ENCODE peak calls at places on chromosomes 12 and 14, in nine cellular contexts. Z is heart left ventricle, P is foreskin fibroblast, T is lung, V is thoracic aorta, G is left ventricle myocardium inferior, N is ovary, H is hepatocyte, W is choroid plexus epithelial cell. M is an unnamed sample.

GRCh38 chr14:55092326-55092725 is 36.7 kb upstream of the LGALS3 start:
- DNase-seq in V (no peak), H (no peak), W (no peak), T (no peak), Z (no peak), G (no peak), P (peak), N (no peak), M (no peak)

GRCh38 chr12:65496617-65497016 is 218.1 kb downstream of the MSRB3 start:
- DNase-seq in G (peak), H (peak), Z (no peak), P (peak), T (no peak), N (no peak), V (no peak), W (peak), M (peak)

GRCh38 chr12:3962661-3963483 is 89.7 kb upstream of the PARP11 start:
- DNase-seq in P (no peak), W (no peak), Z (no peak), T (no peak), H (peak), N (no peak), G (no peak), V (no peak), M (no peak)

GRCh38 chr14:50410921-50411320 is 14.2 kb upstream of the CDKL1 start:
- DNase-seq in Z (no peak), V (no peak), H (no peak), N (no peak), W (peak), G (no peak), T (no peak), P (peak), M (peak)

GRCh38 chr12:66776974-66777373 is 98.1 kb upstream of the GRIP1 start:
- DNase-seq in N (no peak), Z (no peak), H (no peak), P (no peak), W (no peak), G (no peak), T (no peak), V (no peak), M (no peak)

GRCh38 chr12:22935090-22935489 is 310.1 kb downstream of the ETNK1 start:
- DNase-seq in Z (no peak), H (no peak), G (peak), V (no peak), N (no peak), T (no peak), W (peak), P (peak), M (no peak)

GRCh38 chr14:69845787-69846186 is 33.4 kb upstream of the SMOC1 start:
- DNase-seq in T (no peak), W (peak), G (no peak), Z (no peak), P (no peak), H (peak), N (no peak), V (no peak), M (no peak)

GRCh38 chr12:94262228-94263010 is 114.0 kb downstream of the PLXNC1 start:
- DNase-seq in W (peak), H (peak), G (peak), P (peak), V (peak), N (peak), T (peak), Z (peak), M (peak)

GRCh38 chr12:49253033-49253623 is 11.8 kb upstream of the TUBA1C start:
- DNase-seq in W (no peak), N (no peak), G (no peak), Z (no peak), P (no peak), H (no peak), T (no peak), V (no peak), M (no peak)

GRCh38 chr12:34601689-34602088 is 579.4 kb downstream of the ALG10 start:
- DNase-seq in Z (no peak), W (no peak), T (no peak), H (no peak), P (no peak), N (no peak), G (no peak), V (no peak), M (no peak)

GRCh38 chr12:2691340-2692111 is 103.2 kb upstream of the FKBP4 start:
- DNase-seq in Z (no peak), N (no peak), G (no peak), P (peak), W (no peak), V (no peak), H (peak), T (peak), M (no peak)

GRCh38 chr12:43336962-43337555 is 214.9 kb downstream of the ADAMTS20 start:
- DNase-seq in W (peak), T (no peak), P (peak), Z (no peak), G (no peak), H (peak), V (no peak), N (no peak), M (peak)

GRCh38 chr14:33692762-33693161 is 258.1 kb downstream of the EGLN3 start:
- DNase-seq in G (no peak), Z (no peak), P (peak), W (peak), H (no peak), V (no peak), N (no peak), T (no peak), M (peak)

GRCh38 chr14:50335389-50335788 is 23.3 kb downstream of the DMAC2L start:
- DNase-seq in T (no peak), W (peak), P (peak), G (peak), V (no peak), N (peak), Z (peak), H (peak), M (peak)

GRCh38 chr14:22875003-22875747 is 3.6 kb downstream of the LRP10 start:
- DNase-seq in V (no peak), Z (no peak), H (no peak), P (no peak), W (no peak), T (no peak), G (no peak), N (no peak), M (no peak)

GRCh38 chr14:22871200-22871961 is at the start of gene LRP10:
- DNase-seq in W (peak), H (peak), Z (peak), P (peak), V (peak), G (peak), N (peak), T (peak), M (peak)

GRCh38 chr14:22871962-22872832 is 657 bp downstream of the LRP10 start:
- DNase-seq in G (peak), T (peak), P (peak), V (no peak), H (peak), W (peak), N (peak), Z (peak), M (peak)

GRCh38 chr14:22870811-22871199 is 735 bp upstream of the LRP10 start:
- DNase-seq in H (no peak), N (no peak), G (no peak), W (no peak), P (no peak), V (no peak), T (no peak), Z (no peak), M (no peak)

GRCh38 chr14:22872833-22873520 is 1.4 kb downstream of the LRP10 start:
- DNase-seq in V (no peak), Z (no peak), H (no peak), T (no peak), N (no peak), W (no peak), G (no peak), P (no peak), M (no peak)
- TF ChIP-seq CTCF in V (no peak), Z (no peak), H (no peak), T (no peak), N (no peak), W (no peak), G (peak), P (no peak), M (no peak)

GRCh38 chr12:53966070-53966384 is 6.9 kb upstream of the HOXC11 start:
- DNase-seq in G (no peak), Z (no peak), P (no peak), V (no peak), H (no peak), N (no peak), T (no peak), W (no peak), M (no peak)
- H3K4me3 ChIP-seq in G (no peak), Z (no peak), P (peak), V (no peak), H (no peak), N (peak), T (no peak), W (no peak), M (no peak)

GRCh38 chr14:59428581-59429012 is 36.6 kb downstream of the GPR135 start:
- DNase-seq in T (no peak), P (peak), W (peak), G (no peak), N (no peak), V (no peak), H (no peak), Z (no peak), M (peak)
- TF ChIP-seq CTCF in T (no peak), P (peak), W (peak), G (peak), N (no peak), V (peak), H (peak), Z (peak), M (peak)

GRCh38 chr12:68924546-68924945 is 8.4 kb downstream of the CPM start:
- DNase-seq in G (no peak), V (no peak), T (no peak), P (peak), Z (no peak), N (no peak), W (no peak), H (no peak), M (no peak)

GRCh38 chr12:68915055-68915454 is 17.9 kb downstream of the CPM start:
- DNase-seq in W (peak), G (no peak), Z (no peak), T (no peak), P (peak), H (no peak), V (no peak), N (no peak), M (peak)

GRCh38 chr12:68918960-68919359 is 14.0 kb downstream of the CPM start:
- DNase-seq in N (no peak), V (no peak), P (no peak), H (no peak), W (no peak), G (no peak), Z (no peak), T (no peak), M (no peak)

DNA sequence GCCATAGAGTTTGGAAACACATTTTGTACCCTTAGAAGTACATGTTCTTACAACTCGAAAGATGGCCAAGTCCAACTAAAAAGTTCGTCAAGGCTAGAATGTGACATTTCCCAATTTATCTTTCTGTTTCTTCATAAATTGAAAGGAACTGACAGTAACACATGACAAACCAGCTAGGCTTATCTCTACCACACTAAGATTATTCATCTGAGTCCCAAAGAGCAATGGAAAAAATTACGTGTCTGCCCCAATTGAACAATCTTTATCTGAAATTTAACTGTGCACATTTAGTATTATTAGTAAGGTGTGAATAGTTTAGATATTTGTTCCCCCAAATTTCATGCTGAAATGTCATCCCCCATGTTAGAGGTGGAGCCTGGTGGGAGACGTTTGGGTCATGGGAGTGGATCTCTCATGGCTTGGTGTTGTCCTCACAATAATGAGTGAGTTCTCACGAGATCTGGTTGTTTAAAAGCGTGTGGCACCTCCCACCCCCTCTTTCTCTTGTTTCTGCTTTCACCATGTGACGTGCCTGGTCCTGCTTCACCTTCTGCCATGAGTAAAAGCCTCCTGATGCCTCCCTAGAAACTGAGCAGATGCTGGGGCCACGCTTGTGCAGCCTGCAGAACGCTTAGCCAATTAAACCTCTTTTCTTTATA is 13.3 kb downstream of the CPM start:
- DNase-seq in Z (no peak), T (no peak), G (no peak), N (no peak), P (no peak), H (no peak), V (no peak), W (no peak), M (no peak)
- H3K4me3 ChIP-seq in Z (no peak), T (no peak), G (no peak), N (no peak), P (no peak), H (no peak), V (no peak), W (no peak), M (no peak)

GRCh38 chr12:59444932-59445331 is 150.9 kb upstream of the SLC16A7 start:
- DNase-seq in Z (no peak), T (no peak), P (peak), V (no peak), W (peak), N (no peak), G (no peak), H (no peak), M (peak)
- TF ChIP-seq CTCF in Z (peak), T (no peak), P (peak), V (no peak), W (peak), N (no peak), G (peak), H (peak), M (peak)

GRCh38 chr12:130873106-130873795 is 1.4 kb downstream of the RAN start:
- DNase-seq in Z (no peak), T (no peak), P (no peak), V (no peak), N (no peak), H (no peak), G (no peak), W (no peak), M (no peak)

GRCh38 chr12:130872179-130873096 is 572 bp downstream of the RAN start:
- DNase-seq in P (peak), Z (peak), W (peak), H (peak), N (no peak), T (peak), G (peak), V (no peak), M (peak)

GRCh38 chr12:130874696-130875095 is 2.8 kb downstream of the RAN start:
- DNase-seq in W (no peak), V (no peak), N (no peak), T (no peak), H (no peak), P (no peak), G (no peak), Z (no peak), M (no peak)

GRCh38 chr12:130875193-130875592 is 3.3 kb downstream of the RAN start:
- DNase-seq in G (no peak), Z (no peak), H (no peak), T (no peak), V (no peak), N (no peak), P (no peak), W (no peak), M (no peak)

DNA sequence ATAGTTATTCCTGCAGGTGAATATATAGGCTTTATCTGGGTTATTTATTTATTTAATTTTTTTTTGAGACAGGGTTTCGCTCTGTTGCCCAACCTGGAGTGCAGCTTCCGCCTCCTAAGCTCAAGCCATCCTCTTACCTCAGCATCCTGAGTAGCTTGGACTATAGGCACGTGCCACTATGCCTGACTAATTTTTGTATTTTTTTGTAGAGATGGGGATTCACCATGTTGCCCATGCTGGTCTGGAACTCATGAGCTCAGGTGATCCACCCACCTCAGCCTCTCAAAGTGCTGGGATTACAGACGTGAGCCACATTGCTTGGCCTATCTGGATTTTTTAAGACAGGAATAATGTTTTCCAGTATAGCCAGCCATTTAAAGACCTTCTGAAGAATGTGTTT is 2.0 kb downstream of the RAN start:
- DNase-seq in W (no peak), P (no peak), V (no peak), T (no peak), H (no peak), Z (no peak), G (no peak), N (no peak), M (no peak)
- H3K4me3 ChIP-seq in W (no peak), P (peak), V (no peak), T (no peak), H (no peak), Z (no peak), G (peak), N (no peak), M (no peak)

GRCh38 chr14:51677738-51678137 is 26.0 kb downstream of the FRMD6 start:
- DNase-seq in W (no peak), G (no peak), N (no peak), P (no peak), V (no peak), Z (no peak), T (no peak), H (no peak), M (no peak)
- TF ChIP-seq CTCF in W (no peak), G (no peak), N (no peak), P (no peak), V (no peak), Z (no peak), T (no peak), H (no peak), M (no peak)

DNA sequence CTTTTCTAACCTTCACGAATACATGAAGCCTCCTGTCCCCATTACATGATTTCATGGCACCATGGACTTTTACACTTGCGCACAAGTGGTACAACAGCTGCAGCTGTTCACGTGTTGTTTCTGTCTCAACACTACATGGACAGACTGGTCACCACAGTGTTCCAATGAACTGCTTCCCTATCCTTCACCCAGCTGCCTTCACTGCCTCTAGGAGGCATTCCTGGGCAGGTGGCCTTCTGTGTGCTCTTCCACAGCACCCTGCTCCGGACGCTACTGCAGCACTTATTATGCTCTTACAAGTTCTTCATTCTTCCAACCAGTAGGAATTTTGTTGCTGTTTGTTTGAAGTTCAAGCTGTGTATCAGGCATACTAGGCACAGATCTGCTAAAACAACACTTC is 1.5 kb downstream of the MTERF2 start:
- DNase-seq in N (no peak), T (no peak), V (no peak), H (no peak), G (no peak), Z (no peak), P (no peak), W (no peak), M (no peak)
- H3K4me3 ChIP-seq in N (no peak), T (no peak), V (no peak), H (no peak), G (peak), Z (peak), P (peak), W (no peak), M (no peak)

GRCh38 chr14:101119830-101120571 is 216.5 kb upstream of the RTL1 start:
- DNase-seq in G (no peak), N (peak), H (no peak), P (peak), V (no peak), Z (peak), T (peak), W (no peak), M (no peak)
- TF ChIP-seq CTCF in G (no peak), N (no peak), H (no peak), P (no peak), V (no peak), Z (no peak), T (no peak), W (no peak), M (no peak)